ENCODE peak calls at places on chromosomes 6 and 20, in four cellular contexts. R, Z, V and D are unnamed samples.

GRCh38 chr20:17896247-17896723 is 72.3 kb downstream of the SNX5 start:
- DNase-seq in R (no peak), Z (peak; percentile 47), V (no peak), D (no peak)

GRCh38 chr20:34543457-34544056 is 15.0 kb upstream of the MAP1LC3A start:
- DNase-seq in R (no peak), Z (no peak), V (peak; percentile 39), D (no peak)

GRCh38 chr20:37381621-37382538 is 35.9 kb downstream of the SRC start:
- DNase-seq in R (no peak), Z (peak; percentile 58), V (no peak), D (no peak)

GRCh38 chr6:6379573-6379972 is 59.1 kb upstream of the F13A1 start:
- DNase-seq in R (no peak), Z (no peak), V (no peak), D (no peak)

GRCh38 chr20:32582659-32583580 is 2.2 kb downstream of the NOL4L start:
- DNase-seq in R (no peak), Z (no peak), V (peak; percentile 33), D (no peak)

GRCh38 chr20:602357-602970 is 7.6 kb downstream of the TCF15 start:
- DNase-seq in R (no peak), Z (peak; percentile 60), V (no peak), D (no peak)

GRCh38 chr20:1440024-1440423 is 26.6 kb downstream of the NSFL1C start:
- DNase-seq in R (peak; percentile 26), Z (no peak), V (no peak), D (no peak)

GRCh38 chr6:84967389-84967788 is 203.0 kb upstream of the TBX18 start:
- DNase-seq in R (peak; percentile 48), Z (no peak), V (no peak), D (no peak)

GRCh38 chr6:159169193-159169555 is at the start of gene FNDC1:
- DNase-seq in R (no peak), Z (no peak), V (peak; percentile 22), D (peak; percentile 80)

GRCh38 chr20:35952480-35953410 is 1.6 kb downstream of the SCAND1 start:
- DNase-seq in R (no peak), Z (no peak), V (no peak), D (no peak)

GRCh38 chr20:40781340-40781916 is 92.4 kb upstream of the MAFB start:
- DNase-seq in R (no peak), Z (no peak), V (no peak), D (no peak)

GRCh38 chr20:63306673-63307537 is 13.9 kb downstream of the COL20A1 start:
- DNase-seq in R (no peak), Z (no peak), V (no peak), D (no peak)

GRCh38 chr6:55925292-55925691 is 49.9 kb upstream of the BMP5 start:
- DNase-seq in R (peak; percentile 45), Z (no peak), V (no peak), D (no peak)

GRCh38 chr20:61445741-61446140 is 193.7 kb downstream of the CDH4 start:
- DNase-seq in R (no peak), Z (no peak), V (no peak), D (no peak)

GRCh38 chr6:69907981-69908498 is 41.7 kb downstream of the COL19A1 start:
- DNase-seq in R (no peak), Z (no peak), V (no peak), D (no peak)

GRCh38 chr6:152952866-152953509 is 29.9 kb downstream of the FBXO5 start:
- DNase-seq in R (peak; percentile 32), Z (no peak), V (no peak), D (no peak)

GRCh38 chr6:33745558-33745957 is 1.1 kb downstream of the IP6K3 start:
- DNase-seq in R (no peak), Z (peak; percentile 78), V (peak; percentile 36), D (no peak)
- TF ChIP-seq POLR2A in R (no peak), Z (no peak), V (no peak), D (no peak)

DNA sequence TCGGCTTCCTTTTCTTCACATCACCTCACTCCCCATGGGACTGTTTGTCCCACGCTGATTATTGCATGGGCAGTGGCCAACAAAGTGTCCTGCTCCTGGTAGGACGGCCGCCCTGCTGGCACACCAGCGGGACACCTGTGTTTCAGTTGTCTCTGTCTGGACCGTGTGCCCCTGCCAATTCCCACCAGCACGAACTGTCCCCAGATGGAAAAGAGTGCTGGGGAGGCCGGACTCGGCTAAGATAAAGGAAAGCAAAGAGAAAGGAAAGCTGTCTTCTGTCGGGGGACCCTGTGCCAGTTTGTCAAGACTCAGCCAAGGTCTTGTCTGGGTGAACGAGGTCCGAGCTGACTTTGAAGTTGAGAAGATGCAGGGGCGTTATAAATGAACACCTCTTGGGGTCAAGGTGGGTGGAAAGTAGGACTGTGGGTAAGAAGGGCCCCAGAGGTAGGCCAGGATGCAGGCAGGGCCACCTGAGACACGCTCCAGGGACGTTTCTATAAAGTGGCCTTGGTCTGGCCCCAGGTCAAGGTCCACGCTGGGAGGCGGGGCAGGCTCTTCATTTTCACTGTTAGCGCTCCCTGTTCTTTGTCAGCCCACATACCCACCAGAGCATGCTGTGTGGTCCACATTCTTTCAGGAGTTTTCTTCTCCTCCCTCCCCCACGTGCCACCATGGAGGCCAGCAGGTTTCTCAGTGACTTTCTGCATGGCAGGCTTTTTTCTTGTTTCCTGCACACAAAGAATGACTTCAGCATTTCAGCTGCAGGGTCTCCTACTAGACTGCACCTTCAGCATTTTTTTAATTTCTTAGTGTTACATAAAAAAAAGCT is 57.2 kb downstream of the FAM50B start:
- DNase-seq in R (no peak), Z (no peak), V (no peak), D (no peak)
- TF ChIP-seq POLR2AphosphoS5 in R (no peak), Z (no peak), V (no peak), D (no peak)

GRCh38 chr6:108074359-108075144 is at the start of gene OSTM1:
- DNase-seq in R (peak; percentile 51), Z (peak; percentile 94), V (peak; percentile 95), D (peak; percentile 98)
- TF ChIP-seq POLR2A in R (peak; percentile 40), Z (peak; percentile 37), V (peak; percentile 80), D (peak; percentile 41)

DNA sequence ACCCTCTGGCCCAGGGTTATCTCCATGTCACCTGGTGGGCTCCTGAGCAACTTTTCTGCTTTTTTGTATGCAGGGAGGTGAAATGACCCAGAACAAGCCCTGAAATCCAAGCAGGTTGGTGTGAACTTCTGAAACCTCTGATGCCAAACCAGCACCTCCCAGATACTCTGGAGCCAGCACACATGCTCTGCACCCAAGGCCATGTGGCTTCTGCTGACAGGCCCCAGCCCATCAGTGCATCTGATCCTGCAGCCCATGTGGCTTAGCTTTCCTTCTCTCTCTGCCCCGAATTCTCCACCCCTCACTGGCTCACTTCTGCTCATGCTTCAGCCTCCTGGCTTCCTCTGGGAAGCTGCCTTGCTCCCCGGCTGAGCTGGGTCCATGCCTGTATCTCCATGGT is 59.3 kb upstream of the RPS6KA2 start:
- DNase-seq in R (no peak), Z (no peak), V (no peak), D (no peak)
- TF ChIP-seq POLR2AphosphoS5 in R (no peak), Z (no peak), V (no peak), D (no peak)

GRCh38 chr6:131644921-131645320 is 7.8 kb downstream of the ENPP3 start:
- DNase-seq in R (no peak), Z (no peak), V (no peak), D (no peak)
- TF ChIP-seq POLR2A in R (no peak), Z (no peak), V (no peak), D (no peak)

DNA sequence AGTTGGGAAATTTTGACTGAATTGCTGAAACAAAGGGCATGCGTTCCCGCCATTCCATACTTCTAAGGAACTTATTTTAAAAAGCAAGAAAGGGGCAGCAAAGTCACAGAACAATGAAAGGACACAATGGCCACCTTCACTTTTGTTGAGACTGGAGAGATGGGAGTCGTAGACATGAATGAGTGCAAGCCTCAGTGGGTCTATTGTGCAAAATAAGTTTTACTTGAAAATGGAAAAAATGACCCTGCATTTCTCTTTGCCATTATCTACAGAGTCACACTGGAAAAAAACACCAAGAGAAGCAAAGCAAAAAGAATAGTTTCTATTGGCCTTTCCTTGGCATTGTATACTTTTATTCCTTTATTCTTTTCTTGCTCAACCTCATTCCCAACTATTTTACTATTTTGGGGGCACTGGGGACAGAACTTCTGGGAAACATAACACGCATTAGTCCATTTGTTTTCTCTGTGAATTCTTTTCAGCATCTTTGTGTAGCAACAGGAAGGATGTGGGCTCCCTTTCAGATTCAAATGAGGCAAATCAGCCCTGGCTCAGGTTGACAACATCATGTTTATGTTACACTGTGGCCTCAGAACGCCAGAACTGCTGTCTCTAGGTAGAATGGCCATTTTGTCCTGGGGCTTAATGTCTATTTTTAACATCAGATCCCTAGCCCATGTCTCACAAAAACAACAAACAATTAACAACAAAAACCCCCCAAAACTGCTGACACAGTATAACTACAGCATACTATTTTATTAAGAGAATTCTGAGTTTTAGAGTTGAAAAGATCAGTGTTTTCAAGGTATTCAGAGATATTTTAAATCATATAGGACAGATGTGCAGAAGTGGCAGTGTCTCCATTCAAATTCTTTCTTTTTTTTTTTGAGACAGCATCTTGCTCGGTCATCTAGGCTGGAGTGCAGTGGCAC is 122.2 kb downstream of the FYN start:
- DNase-seq in R (no peak), Z (no peak), V (peak; percentile 33), D (no peak)
- TF ChIP-seq POLR2AphosphoS5 in R (no peak), Z (no peak), V (no peak), D (no peak)